ENCODE peak calls at places on chromosomes 2 and 18, in four cellular contexts. Q, W, D and S are unnamed samples.
A peak's percentile ranks its signal among the peaks of the same experiment; 100 is the strongest.

GRCh38 chr2:213216461-213216860 is 65.0 kb upstream of the IKZF2 start:
- DNase-seq in W (no peak), Q (no peak), D (no peak), S (no peak)

GRCh38 chr2:174013310-174013751 is 48.2 kb upstream of the SP3 start:
- DNase-seq in W (no peak), D (no peak), Q (no peak), S (no peak)

GRCh38 chr18:8389391-8390340 is 219.6 kb upstream of the RAB12 start:
- DNase-seq in Q (peak; percentile 69), W (peak; percentile 59), D (no peak), S (peak; percentile 84)

GRCh38 chr2:31216734-31217133 is 581 bp downstream of the CAPN14 start:
- DNase-seq in W (no peak), D (peak; percentile 36), Q (peak; percentile 24), S (peak; percentile 11)

GRCh38 chr2:23824777-23825212 is 102.1 kb downstream of the ATAD2B start:
- DNase-seq in D (peak; percentile 34), W (peak; percentile 51), Q (peak; percentile 40), S (no peak)

GRCh38 chr18:43563780-43564179 is 286.5 kb upstream of the SYT4 start:
- DNase-seq in W (peak; percentile 12), D (no peak), Q (no peak), S (no peak)

GRCh38 chr2:12465631-12466135 is 251.1 kb upstream of the TRIB2 start:
- DNase-seq in D (no peak), W (no peak), Q (no peak), S (no peak)

GRCh38 chr2:1628893-1629292 is 115.4 kb downstream of the PXDN start:
- DNase-seq in Q (no peak), W (no peak), D (no peak), S (no peak)

GRCh38 chr2:158745067-158745865 is 49.9 kb upstream of the DAPL1 start:
- DNase-seq in D (no peak), Q (peak; percentile 32), W (peak; percentile 64), S (peak; percentile 7)

GRCh38 chr18:53909668-53910067 is 314.8 kb downstream of the MBD2 start:
- DNase-seq in W (peak; percentile 7), D (no peak), Q (peak; percentile 8), S (peak; percentile 7)

GRCh38 chr2:207160115-207160514 is 5.6 kb downstream of the KLF7 start:
- DNase-seq in W (no peak), Q (no peak), D (no peak), S (no peak)

GRCh38 chr2:64987001-64987962 is 1.9 kb upstream of the SLC1A4 start:
- DNase-seq in Q (peak; percentile 48), W (peak; percentile 75), D (peak; percentile 68), S (no peak)

GRCh38 chr2:101064868-101065549 is 62.9 kb downstream of the RPL31 start:
- DNase-seq in Q (no peak), W (peak; percentile 98), D (no peak), S (no peak)

GRCh38 chr2:235511751-235512698 is 18.2 kb downstream of the AGAP1 start:
- DNase-seq in D (no peak), Q (no peak), W (no peak), S (no peak)

GRCh38 chr2:202704248-202704647 is 69.5 kb downstream of the FAM117B start:
- DNase-seq in W (no peak), Q (no peak), D (no peak), S (no peak)

GRCh38 chr18:75548353-75548752 is 120.8 kb upstream of the SMIM21 start:
- DNase-seq in W (no peak), D (no peak), Q (no peak), S (no peak)

GRCh38 chr2:148338544-148338943 is 306.0 kb upstream of the EPC2 start:
- DNase-seq in D (no peak), Q (no peak), W (peak; percentile 6), S (no peak)

GRCh38 chr2:95262896-95263542 is 11.2 kb upstream of the PROM2 start:
- DNase-seq in D (no peak), Q (no peak), W (no peak), S (no peak)

GRCh38 chr2:12959935-12960334 is 243.2 kb downstream of the TRIB2 start:
- DNase-seq in D (no peak), Q (no peak), W (no peak), S (no peak)

GRCh38 chr2:30185175-30185574 is 38.4 kb downstream of the YPEL5 start:
- DNase-seq in D (no peak), W (peak; percentile 43), Q (no peak), S (no peak)

DNA sequence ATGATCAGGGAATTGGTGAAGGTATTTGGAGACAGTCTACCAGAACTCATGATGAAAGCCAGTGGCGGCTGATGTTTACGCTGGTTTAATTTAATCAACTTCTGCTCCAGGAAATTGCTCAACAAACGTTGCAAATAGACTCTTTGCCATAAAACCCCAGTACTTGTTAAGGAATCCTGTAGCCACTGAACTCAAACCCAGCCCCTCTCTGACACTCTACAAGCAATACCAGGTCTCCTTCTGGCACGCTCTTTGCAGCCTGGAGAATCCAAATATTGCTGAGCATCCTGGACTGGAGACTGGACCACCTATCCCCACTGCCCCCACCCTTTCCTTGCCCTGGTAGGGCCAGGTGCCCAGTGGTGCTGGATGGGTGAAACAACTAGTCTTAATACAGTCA is 308.2 kb downstream of the FBXO15 start:
- DNase-seq in W (no peak), Q (no peak), D (no peak), S (no peak)
- H3K9me3 ChIP-seq in W (no peaks in the 10 kb centered on the region), Q (no peaks in the 10 kb centered on the region), D (no peaks in the 10 kb centered on the region), S (no peaks in the 10 kb centered on the region)

GRCh38 chr2:138515084-138515483 is 13.5 kb downstream of the SPOPL start:
- DNase-seq in W (peak; percentile 68), D (no peak), Q (no peak), S (no peak)

GRCh38 chr2:138512672-138513071 is 11.1 kb downstream of the SPOPL start:
- DNase-seq in D (no peak), Q (no peak), W (peak; percentile 58), S (no peak)

GRCh38 chr2:138507267-138507666 is 5.7 kb downstream of the SPOPL start:
- DNase-seq in W (peak; percentile 84), D (no peak), Q (no peak), S (no peak)

GRCh38 chr2:138514173-138514572 is 12.6 kb downstream of the SPOPL start:
- DNase-seq in Q (no peak), D (no peak), W (no peak), S (no peak)

GRCh38 chr2:138510319-138510718 is 8.7 kb downstream of the SPOPL start:
- DNase-seq in Q (no peak), D (no peak), W (no peak), S (no peak)
- TF ChIP-seq ATF2 in Q (no peak), D (no peak), W (no peak), S (no peak)

DNA sequence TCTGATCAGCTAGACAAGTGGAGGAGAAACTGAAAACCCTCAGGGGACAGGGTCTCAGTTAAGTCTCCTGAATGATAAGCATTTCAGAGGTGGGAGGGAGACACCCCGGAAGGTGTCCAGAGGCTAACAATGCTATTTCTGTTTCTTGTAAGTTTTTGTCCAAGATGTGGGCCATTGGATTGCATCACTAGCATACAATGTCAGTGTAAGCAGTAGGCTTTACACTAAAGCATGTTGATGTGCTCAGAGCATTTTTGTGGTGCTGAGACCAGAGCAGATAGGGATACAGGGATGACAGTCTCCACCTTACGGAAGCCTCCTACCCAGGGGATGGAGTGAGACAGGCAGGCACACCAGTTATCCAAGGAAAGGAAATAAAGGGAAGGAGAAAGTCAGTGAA is 2.2 kb upstream of the IL1R1 start:
- DNase-seq in D (no peak), Q (no peak), W (no peak), S (no peak)
- H3K9me3 ChIP-seq in D (peaks cover 29% of the 10 kb centered on the region), Q (peaks cover 7% of the 10 kb centered on the region), W (peaks cover under 1% of the 10 kb centered on the region), S (no peaks in the 10 kb centered on the region)

GRCh38 chr2:229586746-229587705 is 127.3 kb downstream of the DNER start:
- DNase-seq in Q (peak; percentile 49), D (no peak), W (peak; percentile 60), S (peak; percentile 91)
- TF ChIP-seq ATF2 in Q (no peak), D (no peak), W (no peak), S (no peak)

GRCh38 chr2:238851026-238851425 is 3.1 kb downstream of the TWIST2 start:
- DNase-seq in Q (no peak), W (no peak), D (no peak), S (no peak)
- H3K9me3 ChIP-seq in Q (no peaks in the 10 kb centered on the region), W (no peaks in the 10 kb centered on the region), D (no peaks in the 10 kb centered on the region), S (no peaks in the 10 kb centered on the region)